ENCODE peak calls at places on chromosome 1, in seven cellular contexts. Z is SHP77, H is mucosa of descending colon, Y is psoas muscle, C is BJ, Q is H7, J is ACHN. A is an unnamed sample.

GRCh38 chr1:61851849-61852692 is 109.8 kb downstream of the PATJ start:
- DNase-seq in Z (peak), H (peak), Y (no peak), C (no peak), Q (peak), J (peak), A (no peak)

GRCh38 chr1:60936943-60937342 is 145.4 kb upstream of the NFIA start:
- DNase-seq in Z (no peak), H (no peak), Y (no peak), C (no peak), Q (no peak), J (no peak), A (no peak)

GRCh38 chr1:93552751-93553455 is 105.0 kb downstream of the FNBP1L start:
- DNase-seq in Z (no peak), H (peak), Y (no peak), C (no peak), Q (no peak), J (no peak), A (peak)

GRCh38 chr1:221440658-221441057 is 301.2 kb downstream of the DUSP10 start:
- DNase-seq in Z (no peak), H (no peak), Y (no peak), C (no peak), Q (no peak), J (peak), A (no peak)

GRCh38 chr1:221998186-221998612 is 256.3 kb upstream of the DUSP10 start:
- DNase-seq in Z (no peak), H (no peak), Y (no peak), C (no peak), Q (no peak), J (no peak), A (no peak)

GRCh38 chr1:180178511-180179161 is 24.0 kb downstream of the QSOX1 start:
- DNase-seq in Z (no peak), H (peak), Y (peak), C (no peak), Q (peak), J (peak), A (peak)

GRCh38 chr1:172326171-172326570 is 94.3 kb upstream of the C1orf105 start:
- DNase-seq in Z (no peak), H (no peak), Y (no peak), C (no peak), Q (no peak), J (no peak), A (no peak)

GRCh38 chr1:9730096-9730901 is 78.8 kb downstream of the PIK3CD start:
- DNase-seq in Z (no peak), H (no peak), Y (no peak), C (no peak), Q (peak), J (no peak), A (peak)

GRCh38 chr1:50416150-50416527 is 7.1 kb downstream of the DMRTA2 start:
- DNase-seq in Z (no peak), H (no peak), Y (no peak), C (no peak), Q (peak), J (no peak), A (no peak)

GRCh38 chr1:59132353-59132752 is 164.5 kb upstream of the FGGY start:
- DNase-seq in Z (no peak), H (no peak), Y (no peak), C (no peak), Q (no peak), J (no peak), A (no peak)

GRCh38 chr1:227792216-227793078 is 23.0 kb upstream of the PRSS38 start:
- DNase-seq in Z (no peak), H (no peak), Y (no peak), C (no peak), Q (peak), J (no peak), A (no peak)